ENCODE peak calls at places on chromosomes 13 and 19, in four cellular contexts. H is testis; D is CD8-positive, alpha-beta memory T cell; S is Panc1. C is an unnamed sample.

GRCh38 chr13:24307211-24308067 is 1.9 kb upstream of the C1QTNF9 start:
- DNase-seq in H (peak), D (no peak), S (no peak), C (no peak)

GRCh38 chr13:20128459-20128927 is 32.4 kb downstream of the GJA3 start:
- DNase-seq in H (peak), D (peak), S (no peak), C (no peak)

GRCh38 chr19:27673986-27674385 is 1539.0 kb downstream of the UQCRFS1 start:
- DNase-seq in H (no peak), D (no peak), S (no peak), C (no peak)

GRCh38 chr19:44356383-44357111 is at the start of gene ZNF112:
- DNase-seq in H (peak), D (no peak), S (peak), C (peak)

GRCh38 chr13:105643966-105644365 is 891.5 kb downstream of the EFNB2 start:
- DNase-seq in H (no peak), D (no peak), S (no peak), C (no peak)

GRCh38 chr13:28451482-28452217 is 43.3 kb downstream of the FLT1 start:
- DNase-seq in H (no peak), D (no peak), S (no peak), C (no peak)

GRCh38 chr13:46571941-46572340 is 19.0 kb downstream of the LRCH1 start:
- DNase-seq in H (no peak), D (no peak), S (no peak), C (no peak)

GRCh38 chr19:39405930-39406655 is 554 bp upstream of the ZFP36 start:
- DNase-seq in H (peak), D (peak), S (peak), C (no peak)

GRCh38 chr19:10388957-10389356 is 8.6 kb upstream of the TYK2 start:
- DNase-seq in H (peak), D (peak), S (peak), C (no peak)

GRCh38 chr13:22061806-22062391 is 391.0 kb downstream of the FGF9 start:
- DNase-seq in H (no peak), D (peak), S (no peak), C (no peak)

GRCh38 chr19:50651174-50651573 is 1.9 kb downstream of the C19orf81 start:
- DNase-seq in H (no peak), D (no peak), S (no peak), C (no peak)

GRCh38 chr13:61247149-61247936 is 168.3 kb downstream of the PCDH20 start:
- DNase-seq in H (no peak), D (no peak), S (no peak), C (no peak)

GRCh38 chr13:32098275-32098674 is 66.7 kb downstream of the FRY start:
- DNase-seq in H (no peak), D (no peak), S (no peak), C (no peak)

GRCh38 chr19:50046649-50047503 is 21.1 kb downstream of the ZNF473 start:
- DNase-seq in H (peak), D (peak), S (no peak), C (no peak)

GRCh38 chr13:50127726-50128291 is 112.6 kb downstream of the KCNRG start:
- DNase-seq in H (no peak), D (no peak), S (no peak), C (no peak)

GRCh38 chr19:13817615-13818371 is 22.6 kb downstream of the ZSWIM4 start:
- DNase-seq in H (peak), D (no peak), S (no peak), C (no peak)

GRCh38 chr19:13302521-13303270 is 152.5 kb downstream of the IER2 start:
- DNase-seq in H (no peak), D (no peak), S (no peak), C (no peak)

GRCh38 chr13:76533251-76533650 is 353.0 kb downstream of the KCTD12 start:
- DNase-seq in H (no peak), D (no peak), S (no peak), C (no peak)

GRCh38 chr13:113903361-113903760 is 39.5 kb upstream of the GAS6 start:
- DNase-seq in H (no peak), D (no peak), S (no peak), C (no peak)

GRCh38 chr13:40961224-40961623 is 57.9 kb downstream of the ELF1 start:
- DNase-seq in H (no peak), D (no peak), S (no peak), C (no peak)

GRCh38 chr13:73317140-73317539 is 258.3 kb downstream of the KLF5 start:
- DNase-seq in H (no peak), D (no peak), S (no peak), C (no peak)

GRCh38 chr13:110869231-110869804 is 45.6 kb downstream of the ANKRD10 start:
- DNase-seq in H (peak), D (no peak), S (no peak), C (no peak)

GRCh38 chr13:95636853-95637252 is 7.7 kb downstream of the DZIP1 start:
- DNase-seq in H (no peak), D (no peak), S (no peak), C (no peak)

GRCh38 chr19:38734426-38735256 is 9.6 kb downstream of the CAPN12 start:
- DNase-seq in H (no peak), D (peak), S (peak), C (no peak)

GRCh38 chr19:16678498-16678897 is 17.6 kb downstream of the TMEM38A start:
- DNase-seq in H (no peak), D (no peak), S (no peak), C (no peak)

GRCh38 chr19:16677060-16677459 is 16.1 kb downstream of the TMEM38A start:
- DNase-seq in H (no peak), D (no peak), S (no peak), C (no peak)

GRCh38 chr19:16679811-16680210 is 18.9 kb downstream of the TMEM38A start:
- DNase-seq in H (no peak), D (no peak), S (no peak), C (no peak)

GRCh38 chr19:16673226-16673625 is 12.3 kb downstream of the TMEM38A start:
- DNase-seq in H (peak), D (no peak), S (no peak), C (no peak)

GRCh38 chr19:16676101-16676798 is 15.3 kb downstream of the TMEM38A start:
- DNase-seq in H (no peak), D (no peak), S (no peak), C (no peak)
- H3K27ac ChIP-seq in H (no peak), D (no peak), S (no peak), C (peak)

GRCh38 chr19:18020212-18021067 is 12.5 kb downstream of the ARRDC2 start:
- DNase-seq in H (peak), D (no peak), S (no peak), C (no peak)
- H3K27ac ChIP-seq in H (peak), D (no peak), S (peak), C (no peak)

GRCh38 chr19:4376991-4377781 is 23.2 kb downstream of the SH3GL1 start:
- DNase-seq in H (no peak), D (no peak), S (no peak), C (no peak)

GRCh38 chr19:4375164-4375619 is 25.2 kb downstream of the SH3GL1 start:
- DNase-seq in H (no peak), D (no peak), S (no peak), C (no peak)

GRCh38 chr19:4375620-4376228 is 24.6 kb downstream of the SH3GL1 start:
- DNase-seq in H (no peak), D (no peak), S (no peak), C (no peak)

GRCh38 chr19:4374451-4375163 is 25.7 kb downstream of the SH3GL1 start:
- DNase-seq in H (peak), D (no peak), S (peak), C (no peak)

GRCh38 chr19:4376245-4376990 is 23.9 kb downstream of the SH3GL1 start:
- DNase-seq in H (no peak), D (no peak), S (no peak), C (no peak)
- H3K27ac ChIP-seq in H (no peak), D (peak), S (peak), C (peak)

GRCh38 chr19:40630571-40631160 is 29.5 kb downstream of the LTBP4 start:
- DNase-seq in H (no peak), D (no peak), S (no peak), C (no peak)

GRCh38 chr19:40629346-40629745 is 28.2 kb downstream of the LTBP4 start:
- DNase-seq in H (no peak), D (no peak), S (no peak), C (no peak)

GRCh38 chr19:40632311-40633036 is 31.3 kb downstream of the LTBP4 start:
- DNase-seq in H (no peak), D (no peak), S (no peak), C (no peak)

GRCh38 chr19:40638327-40638726 is 37.2 kb downstream of the LTBP4 start:
- DNase-seq in H (no peak), D (no peak), S (no peak), C (no peak)

GRCh38 chr19:40633207-40633606 is 32.0 kb downstream of the LTBP4 start:
- DNase-seq in H (no peak), D (no peak), S (no peak), C (no peak)
- H3K27ac ChIP-seq in H (no peak), D (no peak), S (no peak), C (peak)

C was measured in epithelial cell of prostate.